ENCODE peak calls at places on chromosomes 16 and 17, in ten cellular contexts. R is A549; I is pancreas; T is astrocyte; H is neuronal stem cell; N is HCT116; B is iPS DF 6.9; E is A673; O is H9; V is CD8-positive, alpha-beta memory T cell. A is an unnamed sample.

GRCh38 chr17:28760561-28760960 is 16.8 kb downstream of the TRAF4 start:
- DNase-seq in B (no peak), N (no peak), I (no peak), O (peak; percentile 41), V (no peak), H (no peak), R (no peak), E (no peak), T (no peak), A (no peak)

GRCh38 chr16:11668590-11669379 is 530 bp downstream of the SNN start:
- DNase-seq in V (peak; percentile 47), H (peak; percentile 45), I (peak; percentile 66), T (no peak), E (no peak), O (no peak), N (no peak), B (no peak), R (no peak), A (no peak)

GRCh38 chr16:9402293-9402865 is 310.9 kb downstream of the HAPSTR1 start:
- DNase-seq in N (no peak), B (no peak), E (no peak), T (no peak), H (no peak), O (no peak), I (no peak), R (no peak), V (no peak), A (no peak)

GRCh38 chr17:41278176-41278955 is 2.9 kb downstream of the KRTAP9-7 start:
- DNase-seq in N (no peak), V (no peak), O (no peak), H (no peak), E (no peak), I (no peak), R (no peak), B (no peak), T (no peak), A (no peak)

GRCh38 chr16:86768999-86769398 is 190.7 kb downstream of the FOXL1 start:
- DNase-seq in V (no peak), H (no peak), O (no peak), N (no peak), T (peak; percentile 71), B (no peak), E (peak; percentile 49), R (peak; percentile 43), I (peak; percentile 36), A (no peak)

GRCh38 chr16:57888128-57888527 is 82.8 kb downstream of the CNGB1 start:
- DNase-seq in B (no peak), T (no peak), I (no peak), N (no peak), H (no peak), E (no peak), O (no peak), R (no peak), V (no peak), A (no peak)

GRCh38 chr17:55705847-55706246 is 16.8 kb downstream of the TMEM100 start:
- DNase-seq in R (peak; percentile 48), I (no peak), O (no peak), N (no peak), V (no peak), B (no peak), T (no peak), E (no peak), H (no peak), A (no peak)

GRCh38 chr17:77594416-77595209 is 363.9 kb upstream of the TNRC6C start:
- DNase-seq in B (no peak), I (no peak), T (no peak), R (no peak), N (no peak), E (peak; percentile 23), H (no peak), O (peak; percentile 24), V (no peak), A (no peak)

GRCh38 chr16:87502308-87502969 is 9.6 kb upstream of the ZCCHC14 start:
- DNase-seq in N (no peak), T (no peak), E (no peak), I (no peak), H (no peak), B (no peak), O (no peak), R (no peak), V (no peak), A (no peak)

GRCh38 chr17:50214986-50215730 is 13.7 kb upstream of the COL1A1 start:
- DNase-seq in E (no peak), N (no peak), V (no peak), R (no peak), O (no peak), T (peak; percentile 32), B (no peak), H (no peak), I (no peak), A (no peak)

GRCh38 chr17:59844884-59845594 is 47.7 kb downstream of the TUBD1 start:
- DNase-seq in O (no peak), B (no peak), I (no peak), R (peak; percentile 89), N (no peak), E (no peak), V (no peak), H (no peak), T (peak; percentile 69), A (no peak)

DNA sequence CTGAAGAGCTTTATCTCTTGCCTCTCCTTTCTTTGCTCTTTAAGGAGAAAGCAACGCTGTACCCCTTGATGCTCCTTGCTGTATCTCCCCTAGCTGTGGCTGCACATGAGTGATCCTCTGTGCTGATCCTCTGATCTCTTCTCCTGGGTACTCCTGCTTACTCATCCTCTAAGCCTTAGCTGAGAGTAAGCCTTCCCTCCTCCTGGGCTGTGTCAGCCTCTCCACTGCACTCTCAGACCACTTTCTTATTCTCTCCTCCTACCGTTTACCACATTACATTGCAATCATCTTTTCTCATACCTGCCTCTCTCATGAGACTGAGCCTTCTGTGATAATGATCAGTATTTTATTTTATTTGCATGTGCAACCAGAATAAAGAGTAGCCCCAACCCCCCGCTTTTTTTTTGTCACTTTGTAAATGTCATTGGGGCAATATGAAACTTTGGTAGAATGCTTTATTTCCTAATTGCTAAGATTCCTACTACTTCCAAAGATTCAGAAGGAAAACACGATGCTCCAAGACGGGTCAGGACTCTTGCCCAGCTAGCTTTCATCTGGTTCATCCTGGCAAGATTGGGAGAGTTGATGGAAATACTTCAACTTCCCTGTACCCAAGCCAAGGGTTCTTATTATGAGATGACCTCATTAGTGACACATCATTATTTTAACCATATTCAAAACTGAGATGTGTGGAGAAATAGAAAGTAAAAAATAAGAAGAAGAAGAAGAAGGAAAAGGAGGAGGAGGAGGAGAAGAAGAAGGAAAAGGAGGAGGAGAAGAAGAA is 25.3 kb downstream of the SOX9 start:
- DNase-seq in O (no peak), E (no peak), T (peak; percentile 50), R (peak; percentile 45), B (no peak), N (no peak), H (no peak), I (no peak), V (no peak), A (no peak)
- H3K27ac ChIP-seq in O (no peak overlapping the region), E (no peak overlapping the region), T (no peak overlapping the region), R (no peak overlapping the region), B (no peak overlapping the region), N (no peak overlapping the region), H (no peak overlapping the region), I (no peak overlapping the region), V (no peak overlapping the region), A (no peak overlapping the region)

GRCh38 chr16:27251561-27252205 is 16.9 kb downstream of the NSMCE1 start:
- DNase-seq in H (no peak), V (no peak), R (no peak), N (no peak), O (peak; percentile 1), I (no peak), E (no peak), B (no peak), T (no peak), A (no peak)

GRCh38 chr16:27253526-27253930 is 15.0 kb downstream of the NSMCE1 start:
- DNase-seq in B (no peak), T (peak; percentile 87), R (peak; percentile 39), N (peak; percentile 65), O (no peak), I (no peak), V (no peak), H (no peak), E (peak; percentile 49), A (no peak)

GRCh38 chr16:27256861-27257260 is 11.7 kb downstream of the NSMCE1 start:
- DNase-seq in E (no peak), N (no peak), T (no peak), O (no peak), H (no peak), B (no peak), V (no peak), R (no peak), I (no peak), A (no peak)

GRCh38 chr16:27252206-27252585 is 16.4 kb downstream of the NSMCE1 start:
- DNase-seq in N (no peak), V (no peak), R (no peak), H (no peak), E (no peak), O (peak; percentile 3), I (no peak), B (no peak), T (no peak), A (no peak)

GRCh38 chr16:27254262-27254811 is 14.2 kb downstream of the NSMCE1 start:
- DNase-seq in T (no peak), B (no peak), V (no peak), R (no peak), O (no peak), N (no peak), I (no peak), H (no peak), E (no peak), A (no peak)
- H3K27ac ChIP-seq in T (peak overlapping the region; percentile 70), B (no peak overlapping the region), V (no peak overlapping the region), R (no peak overlapping the region), O (no peak overlapping the region), N (peak overlapping the region; percentile 55), I (no peak overlapping the region), H (no peak overlapping the region), E (no peak overlapping the region), A (no peak overlapping the region)

GRCh38 chr17:9074106-9074505 is 52.8 kb downstream of the NTN1 start:
- DNase-seq in B (no peak), E (no peak), R (no peak), V (no peak), I (no peak), T (peak; percentile 38), O (peak; percentile 27), N (peak; percentile 4), H (no peak), A (no peak)
- H3K27ac ChIP-seq in B (no peak overlapping the region), E (no peak overlapping the region), R (no peak overlapping the region), V (no peak overlapping the region), I (no peak overlapping the region), T (no peak overlapping the region), O (no peak overlapping the region), N (no peak overlapping the region), H (no peak overlapping the region), A (no peak overlapping the region)

DNA sequence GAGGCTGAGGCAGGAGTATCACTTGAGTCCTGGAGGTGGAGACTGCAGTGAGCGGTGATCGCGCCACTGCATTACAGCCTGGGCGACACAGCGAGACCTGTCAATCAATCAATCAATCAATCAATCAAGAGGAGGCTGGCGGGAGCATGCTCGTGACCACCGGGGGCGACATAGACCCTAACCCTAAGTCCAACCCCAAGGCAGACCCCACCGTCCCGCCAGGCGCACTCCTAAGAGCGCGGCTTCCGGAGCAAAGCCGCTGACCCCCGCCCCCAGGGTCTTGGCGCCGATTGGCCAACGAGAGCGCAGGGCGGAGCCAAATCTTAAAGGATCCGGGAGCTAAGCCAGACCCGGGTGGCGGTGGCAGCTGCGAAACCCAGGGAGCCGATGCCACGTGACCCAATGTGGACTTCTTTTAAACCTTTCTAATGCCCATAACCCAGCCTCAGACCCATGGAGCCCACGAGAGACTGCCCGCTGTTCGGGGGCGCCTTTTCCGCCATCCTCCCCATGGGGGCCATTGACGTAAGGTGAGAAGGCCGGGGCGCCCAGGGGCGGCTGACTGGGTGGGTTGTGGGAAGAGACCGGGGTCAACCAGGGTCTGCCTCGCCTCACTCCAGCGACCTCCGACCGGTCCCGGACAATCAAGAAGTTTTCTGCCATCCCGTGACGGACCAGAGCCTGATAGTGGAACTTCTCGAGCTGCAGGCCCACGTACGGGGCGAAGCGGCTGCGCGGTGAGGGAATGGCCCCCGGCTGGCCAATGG is at the start of gene RANGRF:
- DNase-seq in N (peak; percentile 62), T (peak; percentile 54), I (peak; percentile 90), O (peak; percentile 96), H (peak; percentile 81), B (peak; percentile 85), E (peak; percentile 91), V (peak; percentile 79), R (peak; percentile 86), A (peak; percentile 82)
- H3K27ac ChIP-seq in N (peak within 1 kb of the TSS; percentile 80), T (peak within 1 kb of the TSS; percentile 90), I (peak within 1 kb of the TSS; percentile 51), O (no peak within 1 kb of the TSS), H (peak within 1 kb of the TSS; percentile 74), B (no peak within 1 kb of the TSS), E (peak within 1 kb of the TSS; percentile 80), V (peak within 1 kb of the TSS; percentile 86), R (peak within 1 kb of the TSS; percentile 96), A (peak within 1 kb of the TSS; percentile 93)